ENCODE peak calls at places on chromosome 9, in six cellular contexts. P is brain microvascular endothelial cell; E is activated CD4-positive, alpha-beta T cell treated with anti-CD3 and anti-CD28 coated beads for 4 hours; Z is stimulated activated CD8-positive, alpha-beta memory T cell treated with anti-CD3 and anti-CD28 coated beads, Interleukin-7, amount 100 ng/mL, for 24 hours; O is naive thymus-derived CD8-positive, alpha-beta T cell; V is iris pigment epithelial cell. X is an unnamed sample.

GRCh38 chr9:16575142-16575877 is 295.2 kb downstream of the BNC2 start:
- DNase-seq in P (no peak), V (no peak), E (no peak), O (no peak), Z (no peak), X (no peak)

GRCh38 chr9:16363073-16363781 is 507.2 kb downstream of the BNC2 start:
- DNase-seq in V (no peak), E (no peak), P (no peak), Z (no peak), O (no peak), X (no peak)

GRCh38 chr9:88949425-88949824 is 41.8 kb upstream of the S1PR3 start:
- DNase-seq in P (peak; percentile 64), V (peak; percentile 71), O (no peak), E (no peak), Z (no peak), X (no peak)

GRCh38 chr9:13607746-13608445 is 328.4 kb upstream of the MPDZ start:
- DNase-seq in P (no peak), Z (no peak), V (no peak), O (no peak), E (no peak), X (no peak)

GRCh38 chr9:98481676-98482075 is 226.2 kb upstream of the TBC1D2 start:
- DNase-seq in V (peak; percentile 28), P (no peak), O (no peak), Z (no peak), E (no peak), X (no peak)

GRCh38 chr9:98080346-98080745 is 23.8 kb downstream of the NANS start:
- DNase-seq in O (no peak), E (no peak), V (peak; percentile 64), Z (no peak), P (no peak), X (no peak)

GRCh38 chr9:95515272-95516113 is 1.3 kb downstream of the PTCH1 start:
- DNase-seq in E (peak; percentile 28), Z (no peak), O (peak; percentile 28), V (no peak), P (no peak), X (no peak)

GRCh38 chr9:6384732-6385131 is 28.3 kb upstream of the UHRF2 start:
- DNase-seq in V (no peak), P (no peak), O (no peak), E (no peak), Z (no peak), X (no peak)

GRCh38 chr9:129380961-129381401 is 202.9 kb upstream of the IER5L start:
- DNase-seq in Z (no peak), P (no peak), V (no peak), E (no peak), O (no peak), X (no peak)

GRCh38 chr9:132242621-132243155 is 80.8 kb downstream of the NTNG2 start:
- DNase-seq in V (no peak), O (no peak), Z (no peak), E (no peak), P (no peak), X (no peak)

GRCh38 chr9:14779566-14780022 is 57.1 kb upstream of the CER1 start:
- DNase-seq in P (no peak), Z (no peak), E (no peak), O (no peak), V (peak; percentile 49), X (peak; percentile 18)

GRCh38 chr9:81002242-81002641 is 687.1 kb downstream of the TLE1 start:
- DNase-seq in E (no peak), P (no peak), Z (no peak), V (peak; percentile 32), O (peak; percentile 41), X (no peak)

GRCh38 chr9:135369401-135369800 is 110.2 kb upstream of the PPP1R26 start:
- DNase-seq in Z (no peak), P (no peak), O (no peak), V (no peak), E (no peak), X (no peak)

GRCh38 chr9:15606667-15607472 is 54.0 kb downstream of the CCDC171 start:
- DNase-seq in E (no peak), Z (no peak), O (peak; percentile 18), P (peak; percentile 42), V (peak; percentile 30), X (no peak)

GRCh38 chr9:121551985-121552753 is 52.5 kb upstream of the GGTA1 start:
- DNase-seq in Z (no peak), E (no peak), P (no peak), O (no peak), V (no peak), X (no peak)

GRCh38 chr9:93958121-93958874 is 3.1 kb upstream of the BARX1 start:
- DNase-seq in V (no peak), E (no peak), O (peak; percentile 13), P (no peak), Z (no peak), X (no peak)

GRCh38 chr9:105405514-105406131 is 42.2 kb upstream of the FSD1L start:
- DNase-seq in V (peak; percentile 63), E (peak; percentile 32), O (peak; percentile 60), P (peak; percentile 17), Z (peak; percentile 5), X (peak; percentile 83)

GRCh38 chr9:2466703-2467102 is 154.9 kb upstream of the VLDLR start:
- DNase-seq in E (no peak), V (no peak), O (no peak), P (no peak), Z (no peak), X (no peak)

GRCh38 chr9:97480749-97481148 is 20.7 kb upstream of the TMOD1 start:
- DNase-seq in E (no peak), P (no peak), Z (no peak), V (peak; percentile 19), O (no peak), X (no peak)

GRCh38 chr9:113646491-113646890 is 183.0 kb downstream of the RGS3 start:
- DNase-seq in P (no peak), O (no peak), E (no peak), Z (no peak), V (no peak), X (no peak)

GRCh38 chr9:69376651-69377050 is 51.6 kb downstream of the ENTREP1 start:
- DNase-seq in V (peak; percentile 85), Z (no peak), E (no peak), P (peak; percentile 88), O (no peak), X (no peak)

GRCh38 chr9:74770508-74771261 is 117.0 kb downstream of the TRPM6 start:
- DNase-seq in E (peak; percentile 24), V (peak; percentile 12), P (peak; percentile 5), Z (peak; percentile 4), O (peak; percentile 13), X (peak; percentile 2)

GRCh38 chr9:138008081-138008841 is 130.7 kb downstream of the CACNA1B start:
- DNase-seq in O (no peak), Z (no peak), V (no peak), E (no peak), P (no peak), X (no peak)

GRCh38 chr9:125749287-125749935 is 2.2 kb downstream of the PBX3 start:
- DNase-seq in V (no peak), O (no peak), P (no peak), E (no peak), Z (no peak), X (no peak)

GRCh38 chr9:131839281-131840084 is 99.6 kb upstream of the RAPGEF1 start:
- DNase-seq in Z (no peak), V (peak; percentile 60), O (no peak), E (peak; percentile 13), P (peak; percentile 84), X (peak; percentile 22)

GRCh38 chr9:137168907-137169763 is 716 bp downstream of the LRRC26 start:
- DNase-seq in P (peak; percentile 7), Z (no peak), O (no peak), V (peak; percentile 60), E (no peak), X (no peak)